ENCODE peak calls at places on chromosome 3, in ten cellular contexts. R is T follicular helper cell, H is fibroblast of lung, C is GM13977, W is GM04504, A is NCI-H1048, V is HFFc6, B is memory B cell, Q is GM12891, S is ACHN. J is an unnamed sample.
A peak's percentile ranks its signal among the peaks of the same experiment; 100 is the strongest.

GRCh38 chr3:98733055-98733777 is 29.9 kb upstream of the ST3GAL6 start:
- DNase-seq in R (no peak), H (peak; percentile 21), C (peak; percentile 44), W (no peak), A (no peak), V (no peak), B (no peak), Q (peak; percentile 36), S (no peak), J (no peak)

GRCh38 chr3:155070932-155071387 is 9.2 kb upstream of the MME start:
- DNase-seq in R (no peak), H (peak; percentile 93), C (no peak), W (peak; percentile 95), A (no peak), V (peak; percentile 92), B (no peak), Q (no peak), S (peak; percentile 48), J (no peak)

GRCh38 chr3:61936344-61936937 is 375.1 kb downstream of the PTPRG start:
- DNase-seq in R (no peak), H (no peak), C (peak; percentile 21), W (no peak), A (no peak), V (peak; percentile 11), B (no peak), Q (no peak), S (peak; percentile 14), J (no peak)

GRCh38 chr3:15108082-15108545 is 9.2 kb upstream of the RBSN start:
- DNase-seq in R (peak; percentile 58), H (peak; percentile 59), C (peak; percentile 88), W (peak; percentile 23), A (peak; percentile 14), V (peak; percentile 62), B (peak; percentile 75), Q (peak; percentile 81), S (peak; percentile 61), J (peak; percentile 52)

GRCh38 chr3:79906106-79906505 is 138.3 kb upstream of the ROBO1 start:
- DNase-seq in R (no peak), H (peak; percentile 10), C (no peak), W (no peak), A (no peak), V (no peak), B (no peak), Q (no peak), S (no peak), J (no peak)

GRCh38 chr3:54900954-54901591 is 26.8 kb downstream of the LRTM1 start:
- DNase-seq in R (no peak), H (peak; percentile 58), C (no peak), W (no peak), A (no peak), V (no peak), B (no peak), Q (no peak), S (no peak), J (no peak)

GRCh38 chr3:10981961-10982360 is 10.6 kb upstream of the SLC6A1 start:
- DNase-seq in R (no peak), H (peak; percentile 51), C (no peak), W (no peak), A (no peak), V (no peak), B (no peak), Q (no peak), S (no peak), J (no peak)

GRCh38 chr3:160831411-160831810 is 75.4 kb downstream of the PPM1L start:
- DNase-seq in R (no peak), H (no peak), C (no peak), W (no peak), A (no peak), V (no peak), B (no peak), Q (no peak), S (no peak), J (no peak)

GRCh38 chr3:108124337-108125150 is 33.7 kb upstream of the CD47 start:
- DNase-seq in R (peak; percentile 46), H (no peak), C (peak; percentile 60), W (no peak), A (peak; percentile 38), V (no peak), B (peak; percentile 66), Q (no peak), S (no peak), J (peak; percentile 98)

GRCh38 chr3:141939759-141940158 is 63.3 kb downstream of the ATP1B3 start:
- DNase-seq in R (no peak), H (no peak), C (no peak), W (no peak), A (no peak), V (peak; percentile 2), B (no peak), Q (no peak), S (no peak), J (no peak)

GRCh38 chr3:118963711-118964110 is 70.9 kb downstream of the IGSF11 start:
- DNase-seq in R (no peak), H (no peak), C (no peak), W (no peak), A (no peak), V (no peak), B (no peak), Q (no peak), S (no peak), J (no peak)

GRCh38 chr3:120028271-120029047 is 65.8 kb downstream of the GSK3B start:
- DNase-seq in R (no peak), H (no peak), C (no peak), W (no peak), A (no peak), V (no peak), B (no peak), Q (no peak), S (no peak), J (no peak)

GRCh38 chr3:179526989-179527391 is 35.7 kb upstream of the ACTL6A start:
- DNase-seq in R (no peak), H (peak; percentile 77), C (no peak), W (peak; percentile 9), A (no peak), V (peak; percentile 12), B (no peak), Q (no peak), S (peak; percentile 8), J (no peak)

GRCh38 chr3:154795046-154795445 is 285.1 kb upstream of the MME start:
- DNase-seq in R (no peak), H (no peak), C (no peak), W (no peak), A (no peak), V (no peak), B (no peak), Q (no peak), S (no peak), J (no peak)

GRCh38 chr3:190321789-190322603 is at the start of gene CLDN1:
- DNase-seq in R (peak; percentile 47), H (peak; percentile 67), C (peak; percentile 81), W (peak; percentile 43), A (peak; percentile 27), V (peak; percentile 47), B (peak; percentile 44), Q (peak; percentile 66), S (peak; percentile 83), J (no peak)

GRCh38 chr3:13148561-13149330 is 75.5 kb upstream of the IQSEC1 start:
- DNase-seq in R (no peak), H (no peak), C (no peak), W (no peak), A (no peak), V (no peak), B (no peak), Q (no peak), S (no peak), J (no peak)

GRCh38 chr3:45123841-45124269 is 22.3 kb downstream of the CDCP1 start:
- DNase-seq in R (no peak), H (peak; percentile 96), C (no peak), W (peak; percentile 72), A (no peak), V (peak; percentile 89), B (no peak), Q (no peak), S (peak; percentile 89), J (no peak)

GRCh38 chr3:98013428-98014349 is 21.4 kb downstream of the GABRR3 start:
- DNase-seq in R (no peak), H (no peak), C (no peak), W (no peak), A (no peak), V (peak; percentile 4), B (no peak), Q (no peak), S (no peak), J (no peak)

GRCh38 chr3:62361261-62361660 is 12.1 kb downstream of the FEZF2 start:
- DNase-seq in R (no peak), H (no peak), C (no peak), W (no peak), A (no peak), V (no peak), B (no peak), Q (no peak), S (peak; percentile 30), J (no peak)

GRCh38 chr3:23712656-23713559 is 92.8 kb upstream of the UBE2E1 start:
- DNase-seq in R (no peak), H (peak; percentile 93), C (no peak), W (peak; percentile 95), A (no peak), V (peak; percentile 86), B (no peak), Q (no peak), S (peak; percentile 55), J (no peak)

GRCh38 chr3:138673641-138674040 is 65.1 kb downstream of the FAIM start:
- DNase-seq in R (no peak), H (peak; percentile 94), C (no peak), W (peak; percentile 56), A (no peak), V (peak; percentile 16), B (no peak), Q (no peak), S (no peak), J (no peak)

GRCh38 chr3:16026753-16027152 is 147.7 kb upstream of the GALNT15 start:
- DNase-seq in R (no peak), H (peak; percentile 39), C (no peak), W (no peak), A (no peak), V (no peak), B (no peak), Q (no peak), S (no peak), J (no peak)

GRCh38 chr3:123508176-123508575 is 59.3 kb upstream of the ADCY5 start:
- DNase-seq in R (no peak), H (no peak), C (no peak), W (no peak), A (no peak), V (no peak), B (no peak), Q (no peak), S (no peak), J (no peak)

GRCh38 chr3:39101022-39101689 is 6.3 kb downstream of the GORASP1 start:
- DNase-seq in R (peak; percentile 34), H (peak; percentile 6), C (peak; percentile 81), W (no peak), A (no peak), V (peak; percentile 30), B (no peak), Q (peak; percentile 65), S (peak; percentile 52), J (no peak)

GRCh38 chr3:124142389-124142970 is 150.6 kb upstream of the ROPN1 start:
- DNase-seq in R (no peak), H (peak; percentile 58), C (no peak), W (no peak), A (no peak), V (no peak), B (no peak), Q (no peak), S (no peak), J (no peak)

GRCh38 chr3:184300377-184300717 is 1.3 kb downstream of the PSMD2 start:
- DNase-seq in R (no peak), H (peak; percentile 72), C (no peak), W (no peak), A (no peak), V (peak; percentile 49), B (no peak), Q (no peak), S (peak; percentile 52), J (no peak)

GRCh38 chr3:187955076-187955952 is 198.6 kb upstream of the LPP start:
- DNase-seq in R (no peak), H (peak; percentile 90), C (no peak), W (peak; percentile 47), A (no peak), V (peak; percentile 90), B (no peak), Q (no peak), S (peak; percentile 55), J (no peak)

GRCh38 chr3:182460303-182460702 is 333.0 kb upstream of the ATP11B start:
- DNase-seq in R (no peak), H (no peak), C (no peak), W (no peak), A (no peak), V (no peak), B (no peak), Q (no peak), S (no peak), J (no peak)